ENCODE peak calls at places on chromosomes 3 and 15, in seven cellular contexts. One of them, this sample, is unnamed.

GRCh38 chr3:58633157-58633865 is 33.3 kb downstream of the FAM3D start:
- DNase-seq in NCI-H1417: no peak
- DNase-seq in ovary: no peak
- DNase-seq in choroid plexus epithelial cell: no peak
- DNase-seq in fibroblast of gingiva: no peak
- DNase-seq in frontal cortex: no peak
- DNase-seq in foreskin keratinocyte: no peak
- DNase-seq in this sample: no peak

GRCh38 chr3:49812916-49813496 is 747 bp downstream of the UBA7 start:
- DNase-seq in choroid plexus epithelial cell: no peak
- DNase-seq in ovary: no peak
- DNase-seq in fibroblast of gingiva: no peak
- DNase-seq in frontal cortex: no peak
- DNase-seq in NCI-H1417: no peak
- DNase-seq in foreskin keratinocyte: no peak
- DNase-seq in this sample: no peak

GRCh38 chr15:85778107-85778776 is 16.5 kb downstream of the KLHL25 start:
- DNase-seq in choroid plexus epithelial cell: no peak
- DNase-seq in foreskin keratinocyte: no peak
- DNase-seq in NCI-H1417: no peak
- DNase-seq in ovary: no peak
- DNase-seq in fibroblast of gingiva: no peak
- DNase-seq in frontal cortex: no peak
- DNase-seq in this sample: no peak

GRCh38 chr15:80071652-80072051 is 12.2 kb downstream of the ZFAND6 start:
- DNase-seq in fibroblast of gingiva: no peak
- DNase-seq in ovary: no peak
- DNase-seq in foreskin keratinocyte: no peak
- DNase-seq in choroid plexus epithelial cell: no peak
- DNase-seq in NCI-H1417: no peak
- DNase-seq in frontal cortex: no peak
- DNase-seq in this sample: no peak

GRCh38 chr3:24963762-24964625 is 464.1 kb upstream of the RARB start:
- DNase-seq in fibroblast of gingiva: peak
- DNase-seq in NCI-H1417: no peak
- DNase-seq in foreskin keratinocyte: peak
- DNase-seq in choroid plexus epithelial cell: peak
- DNase-seq in ovary: no peak
- DNase-seq in frontal cortex: no peak
- DNase-seq in this sample: no peak

GRCh38 chr3:16554126-16554525 is 40.6 kb upstream of the RFTN1 start:
- DNase-seq in ovary: no peak
- DNase-seq in choroid plexus epithelial cell: no peak
- DNase-seq in fibroblast of gingiva: no peak
- DNase-seq in NCI-H1417: no peak
- DNase-seq in foreskin keratinocyte: no peak
- DNase-seq in frontal cortex: no peak
- DNase-seq in this sample: no peak

GRCh38 chr3:43366466-43366865 is 80.1 kb downstream of the SNRK start:
- DNase-seq in NCI-H1417: no peak
- DNase-seq in fibroblast of gingiva: peak
- DNase-seq in foreskin keratinocyte: no peak
- DNase-seq in ovary: no peak
- DNase-seq in choroid plexus epithelial cell: no peak
- DNase-seq in frontal cortex: no peak
- DNase-seq in this sample: no peak

GRCh38 chr3:107404727-107405519 is 27.7 kb downstream of the CCDC54 start:
- DNase-seq in fibroblast of gingiva: peak
- DNase-seq in foreskin keratinocyte: no peak
- DNase-seq in NCI-H1417: no peak
- DNase-seq in ovary: no peak
- DNase-seq in frontal cortex: no peak
- DNase-seq in choroid plexus epithelial cell: peak
- DNase-seq in this sample: no peak

GRCh38 chr3:53175613-53176537 is 14.9 kb downstream of the PRKCD start:
- DNase-seq in foreskin keratinocyte: no peak
- DNase-seq in frontal cortex: no peak
- DNase-seq in choroid plexus epithelial cell: peak
- DNase-seq in fibroblast of gingiva: no peak
- DNase-seq in NCI-H1417: no peak
- DNase-seq in ovary: no peak
- DNase-seq in this sample: no peak

GRCh38 chr3:71849674-71850073 is 64.7 kb upstream of the PROK2 start:
- DNase-seq in ovary: no peak
- DNase-seq in foreskin keratinocyte: peak
- DNase-seq in frontal cortex: no peak
- DNase-seq in fibroblast of gingiva: no peak
- DNase-seq in choroid plexus epithelial cell: no peak
- DNase-seq in NCI-H1417: no peak
- DNase-seq in this sample: no peak

GRCh38 chr3:185070491-185071335 is 82.1 kb downstream of the C3orf70 start:
- DNase-seq in NCI-H1417: no peak
- DNase-seq in frontal cortex: no peak
- DNase-seq in fibroblast of gingiva: no peak
- DNase-seq in ovary: no peak
- DNase-seq in choroid plexus epithelial cell: peak
- DNase-seq in foreskin keratinocyte: no peak
- DNase-seq in this sample: no peak

GRCh38 chr15:80210612-80211554 is 41.1 kb downstream of the CTXND1 start:
- DNase-seq in frontal cortex: no peak
- DNase-seq in ovary: no peak
- DNase-seq in foreskin keratinocyte: no peak
- DNase-seq in NCI-H1417: no peak
- DNase-seq in choroid plexus epithelial cell: no peak
- DNase-seq in fibroblast of gingiva: no peak
- DNase-seq in this sample: no peak

GRCh38 chr15:52020253-52021085 is 1.4 kb downstream of the MAPK6 start:
- DNase-seq in frontal cortex: no peak
- DNase-seq in fibroblast of gingiva: peak
- DNase-seq in ovary: no peak
- DNase-seq in choroid plexus epithelial cell: peak
- DNase-seq in NCI-H1417: peak
- DNase-seq in foreskin keratinocyte: no peak
- DNase-seq in this sample: no peak

GRCh38 chr3:194124221-194124620 is 11.7 kb upstream of the HES1 start:
- DNase-seq in frontal cortex: no peak
- DNase-seq in NCI-H1417: no peak
- DNase-seq in foreskin keratinocyte: no peak
- DNase-seq in fibroblast of gingiva: no peak
- DNase-seq in ovary: no peak
- DNase-seq in choroid plexus epithelial cell: no peak
- DNase-seq in this sample: no peak

GRCh38 chr3:183295211-183295610 is 42.2 kb downstream of the B3GNT5 start:
- DNase-seq in ovary: no peak
- DNase-seq in frontal cortex: no peak
- DNase-seq in NCI-H1417: no peak
- DNase-seq in fibroblast of gingiva: peak
- DNase-seq in choroid plexus epithelial cell: peak
- DNase-seq in foreskin keratinocyte: peak
- DNase-seq in this sample: no peak

GRCh38 chr15:68554716-68555347 is 24.0 kb upstream of the CORO2B start:
- DNase-seq in ovary: no peak
- DNase-seq in fibroblast of gingiva: no peak
- DNase-seq in frontal cortex: no peak
- DNase-seq in foreskin keratinocyte: no peak
- DNase-seq in NCI-H1417: no peak
- DNase-seq in choroid plexus epithelial cell: no peak
- DNase-seq in this sample: no peak

GRCh38 chr3:110856916-110857315 is 214.7 kb upstream of the NECTIN3 start:
- DNase-seq in fibroblast of gingiva: no peak
- DNase-seq in ovary: no peak
- DNase-seq in choroid plexus epithelial cell: no peak
- DNase-seq in foreskin keratinocyte: peak
- DNase-seq in frontal cortex: no peak
- DNase-seq in NCI-H1417: no peak
- DNase-seq in this sample: no peak

GRCh38 chr15:95558916-95559315 is 771.6 kb upstream of the NR2F2 start:
- DNase-seq in ovary: no peak
- DNase-seq in NCI-H1417: no peak
- DNase-seq in choroid plexus epithelial cell: no peak
- DNase-seq in foreskin keratinocyte: peak
- DNase-seq in frontal cortex: no peak
- DNase-seq in fibroblast of gingiva: no peak
- DNase-seq in this sample: no peak

GRCh38 chr3:34016925-34017592 is 218.6 kb downstream of the PDCD6IP start:
- DNase-seq in fibroblast of gingiva: no peak
- DNase-seq in NCI-H1417: no peak
- DNase-seq in foreskin keratinocyte: peak
- DNase-seq in ovary: no peak
- DNase-seq in choroid plexus epithelial cell: no peak
- DNase-seq in frontal cortex: no peak
- DNase-seq in this sample: no peak

GRCh38 chr3:42612147-42612680 is 11.7 kb downstream of the NKTR start:
- DNase-seq in choroid plexus epithelial cell: no peak
- DNase-seq in NCI-H1417: no peak
- DNase-seq in fibroblast of gingiva: no peak
- DNase-seq in foreskin keratinocyte: no peak
- DNase-seq in ovary: no peak
- DNase-seq in frontal cortex: no peak
- DNase-seq in this sample: no peak

GRCh38 chr3:101778385-101779046 is 495 bp upstream of the NXPE3 start:
- DNase-seq in ovary: no peak
- DNase-seq in NCI-H1417: no peak
- DNase-seq in choroid plexus epithelial cell: no peak
- DNase-seq in frontal cortex: peak
- DNase-seq in fibroblast of gingiva: no peak
- DNase-seq in foreskin keratinocyte: no peak
- DNase-seq in this sample: no peak

GRCh38 chr15:84947947-84948830 is 33.5 kb upstream of the PDE8A start:
- DNase-seq in choroid plexus epithelial cell: peak
- DNase-seq in NCI-H1417: no peak
- DNase-seq in frontal cortex: no peak
- DNase-seq in fibroblast of gingiva: peak
- DNase-seq in ovary: no peak
- DNase-seq in foreskin keratinocyte: peak
- DNase-seq in this sample: no peak

GRCh38 chr3:144989756-144990155 is 1018.1 kb downstream of the DIPK2A start:
- DNase-seq in foreskin keratinocyte: peak
- DNase-seq in NCI-H1417: no peak
- DNase-seq in ovary: no peak
- DNase-seq in fibroblast of gingiva: peak
- DNase-seq in choroid plexus epithelial cell: peak
- DNase-seq in frontal cortex: no peak
- DNase-seq in this sample: no peak

GRCh38 chr3:14403636-14404395 is 1.4 kb downstream of the SLC6A6 start:
- DNase-seq in choroid plexus epithelial cell: no peak
- DNase-seq in frontal cortex: no peak
- DNase-seq in NCI-H1417: peak
- DNase-seq in ovary: peak
- DNase-seq in foreskin keratinocyte: no peak
- DNase-seq in fibroblast of gingiva: no peak
- DNase-seq in this sample: no peak

GRCh38 chr3:129593595-129594339 is 12.7 kb downstream of the PLXND1 start:
- DNase-seq in fibroblast of gingiva: no peak
- DNase-seq in ovary: no peak
- DNase-seq in foreskin keratinocyte: no peak
- DNase-seq in frontal cortex: no peak
- DNase-seq in choroid plexus epithelial cell: no peak
- DNase-seq in NCI-H1417: peak
- DNase-seq in this sample: no peak

GRCh38 chr15:52112203-52112750 is 298 bp downstream of the BCL2L10 start:
- DNase-seq in frontal cortex: no peak
- DNase-seq in NCI-H1417: peak
- DNase-seq in choroid plexus epithelial cell: no peak
- DNase-seq in ovary: peak
- DNase-seq in foreskin keratinocyte: peak
- DNase-seq in fibroblast of gingiva: no peak
- DNase-seq in this sample: no peak

GRCh38 chr15:35654334-35654733 is 108.4 kb upstream of the DPH6 start:
- DNase-seq in fibroblast of gingiva: no peak
- DNase-seq in frontal cortex: no peak
- DNase-seq in choroid plexus epithelial cell: no peak
- DNase-seq in ovary: no peak
- DNase-seq in NCI-H1417: no peak
- DNase-seq in foreskin keratinocyte: peak
- DNase-seq in this sample: no peak

GRCh38 chr15:57158997-57159668 is 217.2 kb upstream of the CGNL1 start:
- DNase-seq in NCI-H1417: peak
- DNase-seq in choroid plexus epithelial cell: no peak
- DNase-seq in ovary: no peak
- DNase-seq in foreskin keratinocyte: no peak
- DNase-seq in frontal cortex: no peak
- DNase-seq in fibroblast of gingiva: no peak
- DNase-seq in this sample: no peak